ENCODE peak calls at places on chromosomes 11 and 22, in six cellular contexts. C is A549, D is HepG2, H is upper lobe of left lung, M is K562, A is GM12878. P is an unnamed sample.

GRCh38 chr11:111539426-111540113 is 950 bp upstream of the LAYN start:
- ATAC-seq in C (no peak), D (no peak), H (no peak), M (no peak), A (no peak), P (peak; percentile 4)

GRCh38 chr22:44049369-44050231 is 25.5 kb downstream of the PARVB start:
- ATAC-seq in C (no peak), D (no peak), H (no peak), M (no peak), A (no peak), P (peak; percentile 25)

GRCh38 chr22:46068908-46069481 is 81.3 kb upstream of the PPARA start:
- ATAC-seq in C (peak; percentile 17), D (no peak), H (no peak), M (peak; percentile 76), A (no peak), P (no peak)

GRCh38 chr22:27875951-27876350 is 43.1 kb downstream of the PITPNB start:
- ATAC-seq in C (no peak), D (no peak), H (no peak), M (no peak), A (no peak), P (no peak)

GRCh38 chr11:2732940-2733628 is 33.3 kb upstream of the KCNQ1OT1 start:
- ATAC-seq in C (no peak), D (no peak), H (no peak), M (no peak), A (no peak), P (no peak)

GRCh38 chr11:108486331-108486730 is 11.9 kb downstream of the POGLUT3 start:
- ATAC-seq in C (no peak), D (no peak), H (no peak), M (no peak), A (no peak), P (no peak)

GRCh38 chr22:28780296-28780695 is 7.8 kb downstream of the CCDC117 start:
- ATAC-seq in C (no peak), D (no peak), H (no peak), M (no peak), A (no peak), P (no peak)

GRCh38 chr22:25741692-25742626 is at the start of gene MYO18B:
- ATAC-seq in C (no peak), D (peak; percentile 71), H (no peak), M (peak; percentile 91), A (no peak), P (no peak)

GRCh38 chr11:125320347-125321122 is 156.0 kb downstream of the PKNOX2 start:
- ATAC-seq in C (no peak), D (no peak), H (no peak), M (no peak), A (no peak), P (no peak)

GRCh38 chr22:24216541-24217209 is 28.2 kb downstream of the GGT5 start:
- ATAC-seq in C (no peak), D (no peak), H (no peak), M (no peak), A (peak; percentile 61), P (no peak)

GRCh38 chr11:34460335-34460734 is 21.6 kb downstream of the CAT start:
- ATAC-seq in C (no peak), D (no peak), H (no peak), M (no peak), A (no peak), P (no peak)

GRCh38 chr11:16861867-16862266 is 123.4 kb downstream of the C11orf58 start:
- ATAC-seq in C (no peak), D (no peak), H (no peak), M (peak; percentile 13), A (no peak), P (no peak)

GRCh38 chr11:4025248-4025956 is 69.2 kb upstream of the RRM1 start:
- ATAC-seq in C (no peak), D (no peak), H (no peak), M (no peak), A (no peak), P (peak; percentile 61)

GRCh38 chr11:114154271-114155047 is 94.9 kb downstream of the ZBTB16 start:
- ATAC-seq in C (no peak), D (peak; percentile 78), H (peak; percentile 86), M (no peak), A (no peak), P (peak; percentile 91)

GRCh38 chr11:116725434-116726221 is 47.2 kb downstream of the BUD13 start:
- ATAC-seq in C (no peak), D (peak; percentile 28), H (no peak), M (no peak), A (no peak), P (peak; percentile 42)

GRCh38 chr11:104432526-104432925 is 268.6 kb upstream of the PDGFD start:
- ATAC-seq in C (no peak), D (no peak), H (no peak), M (no peak), A (no peak), P (no peak)

GRCh38 chr11:34449013-34449412 is 10.3 kb downstream of the CAT start:
- ATAC-seq in C (no peak), D (no peak), H (no peak), M (no peak), A (peak; percentile 52), P (no peak)

DNA sequence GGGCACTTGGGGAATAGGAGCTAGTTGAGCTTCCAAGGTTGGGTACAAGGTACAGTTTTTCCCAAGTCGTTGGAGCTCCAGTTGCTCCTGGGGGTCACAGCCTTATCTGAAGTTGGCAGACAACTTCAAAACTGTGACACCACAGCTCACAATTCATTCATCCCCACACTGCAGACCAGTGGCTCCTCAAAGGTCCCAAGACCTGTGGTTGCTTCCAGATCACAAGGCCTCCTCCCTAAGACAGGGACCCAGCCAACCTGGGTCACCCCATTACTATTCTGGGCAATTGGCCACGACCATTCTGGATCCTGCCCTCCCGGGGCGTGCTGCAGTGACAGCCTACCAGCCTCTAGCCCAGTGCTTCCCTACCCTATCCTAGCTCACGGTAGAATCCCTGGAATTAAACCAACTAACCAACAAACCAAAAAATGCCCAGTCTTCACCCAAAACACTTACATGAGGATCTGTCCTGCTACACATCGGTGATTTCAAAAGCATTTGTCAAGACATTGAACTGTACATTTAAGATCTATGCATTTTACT is 862 bp upstream of the PDXP start:
- ATAC-seq in C (peak; percentile 45), D (peak; percentile 61), H (no peak), M (peak; percentile 35), A (no peak), P (no peak)
- H3K27ac ChIP-seq in C (peak overlapping the region; percentile 66), D (peak overlapping the region; percentile 80), H (peak overlapping the region; percentile 77), M (peak overlapping the region; percentile 88), A (peak overlapping the region; percentile 38), P (peak overlapping the region; percentile 88)

GRCh38 chr11:43035011-43035564 is 276.7 kb upstream of the API5 start:
- ATAC-seq in C (no peak), D (no peak), H (no peak), M (no peak), A (no peak), P (no peak)
- TF ChIP-seq EP300 in C (no peak), D (no peak), H (no peak), M (no peak), A (no peak), P (no peak)

GRCh38 chr11:128585498-128586238 is 1.7 kb downstream of the ETS1 start:
- ATAC-seq in C (no peak), D (no peak), H (no peak), M (no peak), A (no peak), P (no peak)

GRCh38 chr11:128587415-128587814 is at the start of gene ETS1:
- ATAC-seq in C (peak; percentile 74), D (no peak), H (no peak), M (no peak), A (no peak), P (no peak)

GRCh38 chr11:128588086-128588485 is 728 bp upstream of the ETS1 start:
- ATAC-seq in C (no peak), D (no peak), H (no peak), M (no peak), A (no peak), P (no peak)

GRCh38 chr11:128584253-128584652 is 3.1 kb downstream of the ETS1 start:
- ATAC-seq in C (no peak), D (no peak), H (no peak), M (no peak), A (no peak), P (no peak)

DNA sequence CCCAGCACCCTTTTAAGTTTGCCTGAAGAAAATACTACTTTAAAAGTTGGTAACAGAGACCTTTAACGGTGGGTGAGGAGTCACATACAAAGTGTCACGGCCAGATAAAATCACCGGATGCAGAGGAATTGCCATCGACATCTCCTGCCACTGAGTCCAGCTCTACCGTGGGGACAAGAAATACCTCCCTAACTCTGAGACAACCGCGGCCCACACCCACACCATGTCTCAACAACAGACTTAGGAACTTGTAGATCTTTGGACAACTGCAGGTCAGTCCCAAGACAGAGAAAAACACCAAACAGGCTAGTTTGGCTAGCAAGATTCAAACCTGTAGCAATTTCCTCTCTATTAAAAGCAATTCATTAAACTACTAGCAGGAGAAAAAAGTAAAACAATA is 669 bp downstream of the ETS1 start:
- ATAC-seq in C (no peak), D (no peak), H (no peak), M (no peak), A (no peak), P (no peak)
- H3K27ac ChIP-seq in C (no peak overlapping the region), D (no peak overlapping the region), H (no peak overlapping the region), M (no peak overlapping the region), A (no peak overlapping the region), P (no peak overlapping the region)

GRCh38 chr11:79116600-79116999 is 324.2 kb downstream of the TENM4 start:
- ATAC-seq in C (no peak), D (no peak), H (no peak), M (no peak), A (no peak), P (no peak)

GRCh38 chr11:79117488-79117887 is 323.3 kb downstream of the TENM4 start:
- ATAC-seq in C (no peak), D (no peak), H (no peak), M (no peak), A (no peak), P (no peak)

GRCh38 chr11:79122759-79123158 is 318.1 kb downstream of the TENM4 start:
- ATAC-seq in C (no peak), D (no peak), H (no peak), M (no peak), A (no peak), P (no peak)

GRCh38 chr11:79121351-79121750 is 319.5 kb downstream of the TENM4 start:
- ATAC-seq in C (no peak), D (no peak), H (no peak), M (no peak), A (no peak), P (no peak)

GRCh38 chr11:79119491-79120284 is 321.1 kb downstream of the TENM4 start:
- ATAC-seq in C (no peak), D (no peak), H (no peak), M (no peak), A (no peak), P (no peak)
- TF ChIP-seq EP300 in C (no peak), D (no peak), H (no peak), M (no peak), A (no peak), P (no peak)

GRCh38 chr22:22866381-22867111 is 21.1 kb upstream of the IGLL5 start:
- ATAC-seq in C (peak; percentile 66), D (no peak), H (no peak), M (peak; percentile 31), A (no peak), P (peak; percentile 49)

GRCh38 chr22:22870577-22871398 is 16.8 kb upstream of the IGLL5 start:
- ATAC-seq in C (peak; percentile 53), D (peak; percentile 67), H (no peak), M (peak; percentile 82), A (no peak), P (no peak)

GRCh38 chr22:22863001-22863400 is 24.6 kb upstream of the IGLL5 start:
- ATAC-seq in C (no peak), D (no peak), H (no peak), M (no peak), A (no peak), P (no peak)

GRCh38 chr22:22867996-22868715 is 19.5 kb upstream of the IGLL5 start:
- ATAC-seq in C (no peak), D (no peak), H (no peak), M (no peak), A (no peak), P (no peak)

GRCh38 chr22:22865311-22866072 is 22.1 kb upstream of the IGLL5 start:
- ATAC-seq in C (no peak), D (no peak), H (no peak), M (no peak), A (no peak), P (peak; percentile 65)
- H3K27ac ChIP-seq in C (no peak overlapping the region), D (no peak overlapping the region), H (no peak overlapping the region), M (no peak overlapping the region), A (no peak overlapping the region), P (no peak overlapping the region)

P was measured in gastroesophageal sphincter.